ENCODE peak calls at places on chromosomes 13 and 19, in eight cellular contexts. B is Caco-2; E is CD4-positive, alpha-beta memory T cell; O is stomach; S is HCT116; X is pancreas; G is ovary; A is breast epithelium. U is an unnamed sample.

GRCh38 chr19:3061214-3062161 is 807 bp downstream of the TLE5 start:
- DNase-seq in B (no peak), A (no peak), G (peak; percentile 83), E (peak; percentile 86), S (no peak), O (peak; percentile 52), X (peak; percentile 42), U (peak; percentile 59)

GRCh38 chr19:4800591-4801081 is 9.1 kb downstream of the FEM1A start:
- DNase-seq in S (no peak), O (peak; percentile 87), A (peak; percentile 96), B (peak; percentile 80), G (no peak), X (peak; percentile 60), E (no peak), U (no peak)

GRCh38 chr13:100646871-100647270 is 27.7 kb downstream of the TMTC4 start:
- DNase-seq in E (no peak), S (no peak), G (no peak), A (no peak), X (no peak), O (no peak), B (no peak), U (no peak)

GRCh38 chr13:38514575-38514974 is 164.9 kb downstream of the UFM1 start:
- DNase-seq in X (no peak), G (no peak), S (no peak), O (no peak), E (no peak), A (no peak), B (no peak), U (no peak)

GRCh38 chr13:113763961-113764792 is 5.2 kb downstream of the TMEM255B start:
- DNase-seq in X (no peak), E (no peak), G (no peak), B (no peak), O (no peak), S (no peak), A (no peak), U (no peak)

GRCh38 chr13:100088282-100088647 is 628 bp upstream of the PCCA start:
- DNase-seq in O (no peak), G (peak; percentile 25), B (peak; percentile 33), A (no peak), E (no peak), S (no peak), X (no peak), U (no peak)

GRCh38 chr13:45823583-45823982 is 28.0 kb downstream of the SIAH3 start:
- DNase-seq in E (no peak), G (no peak), S (no peak), O (no peak), B (no peak), X (no peak), A (no peak), U (no peak)

GRCh38 chr13:108549989-108550388 is 79.4 kb upstream of the MYO16 start:
- DNase-seq in S (no peak), B (no peak), A (no peak), X (no peak), G (no peak), O (no peak), E (no peak), U (no peak)

GRCh38 chr13:43339843-43340550 is 316.6 kb downstream of the DNAJC15 start:
- DNase-seq in A (no peak), O (no peak), B (no peak), G (no peak), X (no peak), E (no peak), S (no peak), U (no peak)

GRCh38 chr13:30806784-30807183 is 71.4 kb downstream of the ALOX5AP start:
- DNase-seq in O (no peak), G (no peak), B (no peak), A (no peak), E (no peak), S (no peak), X (no peak), U (no peak)

GRCh38 chr13:37878921-37879320 is 9.3 kb upstream of the TRPC4 start:
- DNase-seq in G (no peak), S (no peak), X (no peak), E (no peak), O (no peak), A (no peak), B (no peak), U (no peak)

GRCh38 chr19:5978606-5979552 is 939 bp upstream of the RANBP3 start:
- DNase-seq in S (no peak), B (no peak), A (no peak), E (no peak), G (no peak), O (no peak), X (no peak), U (no peak)

GRCh38 chr13:28754698-28755545 is 36.2 kb upstream of the SLC46A3 start:
- DNase-seq in E (no peak), G (no peak), B (peak; percentile 12), S (peak; percentile 19), X (no peak), A (no peak), O (no peak), U (no peak)

GRCh38 chr13:40026174-40026585 is 370.7 kb downstream of the COG6 start:
- DNase-seq in S (no peak), B (no peak), O (no peak), X (no peak), A (no peak), E (peak; percentile 26), G (no peak), U (no peak)

GRCh38 chr13:75196112-75196855 is 285.7 kb downstream of the TBC1D4 start:
- DNase-seq in A (no peak), B (no peak), S (no peak), X (no peak), O (no peak), G (no peak), E (no peak), U (no peak)

GRCh38 chr13:46575843-46576242 is 22.9 kb downstream of the LRCH1 start:
- DNase-seq in G (no peak), X (no peak), A (peak; percentile 41), E (no peak), B (no peak), O (no peak), S (no peak), U (no peak)

GRCh38 chr19:6392219-6393073 is 518 bp downstream of the GTF2F1 start:
- DNase-seq in A (no peak), X (no peak), B (no peak), G (no peak), O (no peak), S (no peak), E (no peak), U (no peak)

GRCh38 chr19:29372461-29372860 is 153.3 kb upstream of the VSTM2B start:
- DNase-seq in G (no peak), S (no peak), X (no peak), E (no peak), O (no peak), A (no peak), B (no peak), U (no peak)

GRCh38 chr19:45153339-45154063 is 7.3 kb downstream of the NKPD1 start:
- DNase-seq in G (peak; percentile 57), A (no peak), S (no peak), E (peak; percentile 39), O (peak; percentile 47), B (peak; percentile 85), X (no peak), U (peak; percentile 23)

GRCh38 chr13:59111711-59112110 is 1052.0 kb downstream of the DIAPH3 start:
- DNase-seq in S (no peak), E (no peak), O (no peak), A (no peak), B (no peak), X (no peak), G (no peak), U (no peak)

GRCh38 chr13:45542391-45542790 is 73.1 kb downstream of the ERICH6B start:
- DNase-seq in X (no peak), G (no peak), A (no peak), O (no peak), S (no peak), B (no peak), E (no peak), U (no peak)

GRCh38 chr13:114314074-114314912 is at the start of gene CHAMP1:
- DNase-seq in X (peak; percentile 94), E (peak; percentile 89), B (peak; percentile 98), S (peak; percentile 92), A (peak; percentile 91), O (peak; percentile 98), G (peak; percentile 96), U (peak; percentile 84)

GRCh38 chr19:3163230-3163886 is 15.2 kb upstream of the S1PR4 start:
- DNase-seq in G (peak; percentile 77), A (no peak), X (peak; percentile 38), O (peak; percentile 67), B (peak; percentile 75), S (no peak), E (peak; percentile 73), U (peak; percentile 60)

DNA sequence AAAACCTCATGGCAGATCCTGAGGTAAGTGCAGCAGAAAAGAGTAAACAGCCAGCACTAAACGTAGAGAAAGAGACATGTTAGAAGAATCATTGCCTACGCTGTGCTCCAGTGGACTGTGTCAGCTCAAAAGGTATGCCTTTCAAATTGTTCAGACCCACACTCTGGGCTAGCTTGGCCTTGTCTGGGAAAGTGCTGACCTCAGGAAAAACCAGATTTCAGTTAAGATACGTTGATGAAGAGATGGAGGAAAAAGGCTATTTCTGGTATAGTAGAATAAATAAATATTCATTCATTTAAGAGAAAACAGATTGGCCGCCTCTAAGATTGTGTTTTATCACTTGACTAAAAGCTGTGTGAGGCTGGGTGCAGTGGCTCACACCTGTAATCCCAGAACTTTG is 9.6 kb upstream of the SUCLA2 start:
- DNase-seq in X (no peak), A (no peak), E (no peak), G (no peak), O (no peak), B (no peak), S (no peak), U (no peak)
- H3K9me3 ChIP-seq in X (no peaks in the 10 kb centered on the region), A (no peaks in the 10 kb centered on the region), E (no peaks in the 10 kb centered on the region), G (no peaks in the 10 kb centered on the region), O (no peaks in the 10 kb centered on the region), B (peaks cover 11% of the 10 kb centered on the region), S (no peaks in the 10 kb centered on the region), U (no peaks in the 10 kb centered on the region)

GRCh38 chr19:48681127-48681470 is 8.3 kb upstream of the NTN5 start:
- DNase-seq in E (no peak), X (no peak), A (no peak), S (no peak), B (no peak), G (no peak), O (peak; percentile 57), U (no peak)
- H3K9me3 ChIP-seq in E (no peaks in the 10 kb centered on the region), X (no peaks in the 10 kb centered on the region), A (no peaks in the 10 kb centered on the region), S (no peaks in the 10 kb centered on the region), B (no peaks in the 10 kb centered on the region), G (no peaks in the 10 kb centered on the region), O (no peaks in the 10 kb centered on the region), U (no peaks in the 10 kb centered on the region)

DNA sequence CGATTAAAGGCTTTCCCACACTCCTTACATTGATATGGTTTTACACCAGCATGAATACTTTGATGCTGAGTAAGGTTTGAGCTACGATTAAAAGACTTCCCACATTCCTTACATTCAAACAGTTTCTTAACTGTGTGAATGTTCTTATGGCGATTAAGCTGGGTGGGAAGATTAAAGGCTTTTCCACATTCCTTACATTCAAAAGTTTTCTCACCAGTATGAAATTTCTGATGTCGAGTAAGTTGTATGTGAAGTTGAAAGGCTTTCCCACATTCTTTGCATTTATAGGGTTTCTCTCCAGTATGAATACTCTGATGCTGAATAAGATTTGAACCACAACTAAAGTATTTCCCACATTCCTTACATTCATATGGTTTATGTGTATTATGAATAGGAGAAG is 20.0 kb downstream of the ZNF780B start:
- DNase-seq in O (no peak), A (no peak), E (no peak), X (no peak), B (no peak), G (no peak), S (no peak), U (no peak)
- H3K9me3 ChIP-seq in O (peaks cover 67% of the 10 kb centered on the region), A (peaks cover 58% of the 10 kb centered on the region), E (peaks cover 57% of the 10 kb centered on the region), X (no peaks in the 10 kb centered on the region), B (peaks cover 37% of the 10 kb centered on the region), G (peaks cover 3% of the 10 kb centered on the region), S (peaks cover 47% of the 10 kb centered on the region), U (peaks cover 21% of the 10 kb centered on the region)

GRCh38 chr19:23311551-23311950 is 61.4 kb upstream of the ZNF724 start:
- DNase-seq in S (no peak), X (no peak), A (no peak), E (no peak), G (no peak), B (no peak), O (no peak), U (no peak)
- H3K9me3 ChIP-seq in S (no peaks in the 10 kb centered on the region), X (no peaks in the 10 kb centered on the region), A (no peaks in the 10 kb centered on the region), E (no peaks in the 10 kb centered on the region), G (no peaks in the 10 kb centered on the region), B (no peaks in the 10 kb centered on the region), O (peaks cover 7% of the 10 kb centered on the region), U (no peaks in the 10 kb centered on the region)

U was measured in T-helper 17 cell.